ENCODE peak calls at places on chromosomes 13 and 19, in six cellular contexts. W is PC-9, V is GM23248, A is endothelial cell of umbilical vein, N is neural progenitor cell, Y is HCT116. C is an unnamed sample. For H4K20me1, the result is how much of the 10 kb centered on the place peaks cover.

GRCh38 chr13:42002066-42002465 is 41.2 kb upstream of the VWA8 start:
- DNase-seq in W (no peak), V (no peak), A (no peak), N (no peak), Y (no peak), C (no peak)

GRCh38 chr13:32300406-32300805 is 14.8 kb downstream of the ZAR1L start:
- DNase-seq in W (no peak), V (no peak), A (no peak), N (no peak), Y (no peak), C (no peak)

GRCh38 chr19:2049741-2050348 is 1.2 kb downstream of the MKNK2 start:
- DNase-seq in W (peak), V (peak), A (peak), N (peak), Y (no peak), C (peak)

GRCh38 chr13:97018029-97018819 is 23.9 kb upstream of the OXGR1 start:
- DNase-seq in W (peak), V (peak), A (peak), N (peak), Y (peak), C (peak)

GRCh38 chr13:112740502-112741131 is 50.8 kb downstream of the ATP11A start:
- DNase-seq in W (no peak), V (peak), A (peak), N (no peak), Y (no peak), C (no peak)

GRCh38 chr13:112325941-112326645 is 50.1 kb upstream of the SPACA7 start:
- DNase-seq in W (no peak), V (peak), A (no peak), N (no peak), Y (no peak), C (no peak)

GRCh38 chr13:74040200-74040599 is 94.0 kb downstream of the KLF12 start:
- DNase-seq in W (no peak), V (peak), A (peak), N (peak), Y (peak), C (peak)

GRCh38 chr19:17863520-17864182 is 3.9 kb downstream of the RPL18A start:
- DNase-seq in W (no peak), V (no peak), A (no peak), N (no peak), Y (no peak), C (no peak)

GRCh38 chr13:113116206-113116800 is 6.3 kb upstream of the F10 start:
- DNase-seq in W (no peak), V (no peak), A (no peak), N (no peak), Y (no peak), C (no peak)

DNA sequence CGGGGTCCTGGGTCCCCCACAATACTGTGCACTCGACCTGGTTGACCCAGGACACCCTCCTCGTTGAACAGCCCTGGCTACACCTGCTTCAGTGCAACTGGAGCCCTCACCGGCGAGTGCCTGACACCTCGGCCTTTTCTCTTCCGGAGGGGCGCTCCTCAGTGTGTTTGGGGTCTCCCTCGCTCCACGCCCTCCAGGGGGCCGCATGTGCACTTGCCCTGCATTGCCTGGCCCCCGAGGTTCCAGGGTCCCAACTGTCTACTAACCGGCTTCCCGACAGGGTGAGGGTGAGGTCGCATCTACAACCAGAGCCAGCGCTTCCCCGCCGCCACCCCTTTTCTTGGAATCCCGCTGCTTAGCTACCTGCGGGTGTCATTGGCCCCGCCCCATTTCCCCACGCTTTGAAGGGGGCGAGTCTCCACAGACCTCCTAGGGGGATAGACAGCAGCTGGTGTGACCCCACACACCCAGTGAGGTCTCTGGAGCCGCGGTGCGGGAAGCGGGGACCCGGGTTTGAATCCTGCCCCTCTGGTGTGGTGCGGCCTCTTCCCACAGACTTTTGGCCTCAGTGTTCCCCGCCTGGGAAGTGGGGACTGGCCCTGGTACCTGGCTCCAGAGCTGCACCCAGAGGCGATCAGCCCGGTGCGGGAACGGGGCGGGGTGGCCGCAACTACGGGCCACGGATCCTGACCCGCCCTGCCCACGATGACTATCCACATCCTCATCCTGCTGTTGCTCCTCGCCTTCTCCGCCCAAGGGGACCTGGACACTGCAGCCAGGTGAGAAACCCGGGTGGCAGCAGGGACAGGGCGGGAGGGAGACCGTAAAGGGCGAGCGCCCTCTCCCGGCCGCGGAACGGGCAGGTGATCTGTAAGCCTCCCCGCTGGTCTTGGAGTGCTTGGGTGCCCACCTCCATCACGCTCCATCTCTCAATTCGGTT is at the start of gene ADM5:
- DNase-seq in W (no peak), V (peak), A (peak), N (peak), Y (no peak), C (no peak)
- TF ChIP-seq EZH2 in W (no peak), V (no peak), A (no peak), N (no peak), Y (no peak), C (no peak)

GRCh38 chr19:34382471-34382870 is 17.5 kb downstream of the GPI start:
- DNase-seq in W (no peak), V (no peak), A (no peak), N (no peak), Y (no peak), C (no peak)

GRCh38 chr19:34383599-34383998 is 18.6 kb downstream of the GPI start:
- DNase-seq in W (no peak), V (no peak), A (no peak), N (no peak), Y (no peak), C (no peak)

GRCh38 chr19:34375598-34375997 is 10.6 kb downstream of the GPI start:
- DNase-seq in W (no peak), V (no peak), A (no peak), N (no peak), Y (no peak), C (no peak)

GRCh38 chr19:34381399-34382251 is 16.6 kb downstream of the GPI start:
- DNase-seq in W (no peak), V (no peak), A (no peak), N (no peak), Y (no peak), C (no peak)

GRCh38 chr19:34380639-34381241 is 15.7 kb downstream of the GPI start:
- DNase-seq in W (no peak), V (no peak), A (no peak), N (no peak), Y (no peak), C (no peak)
- H2AFZ ChIP-seq in W (no peak), V (no peak), A (no peak), N (no peak), Y (no peak), C (no peak)

GRCh38 chr19:47144630-47145029 is 14.0 kb downstream of the SAE1 start:
- DNase-seq in W (no peak), V (no peak), A (no peak), N (no peak), Y (no peak), C (no peak)

GRCh38 chr19:47145639-47146486 is 15.2 kb downstream of the SAE1 start:
- DNase-seq in W (no peak), V (no peak), A (no peak), N (no peak), Y (no peak), C (no peak)

GRCh38 chr19:47141695-47142094 is 11.1 kb downstream of the SAE1 start:
- DNase-seq in W (no peak), V (peak), A (no peak), N (no peak), Y (no peak), C (no peak)

GRCh38 chr19:47143322-47144073 is 12.9 kb downstream of the SAE1 start:
- DNase-seq in W (no peak), V (no peak), A (no peak), N (no peak), Y (no peak), C (no peak)

DNA sequence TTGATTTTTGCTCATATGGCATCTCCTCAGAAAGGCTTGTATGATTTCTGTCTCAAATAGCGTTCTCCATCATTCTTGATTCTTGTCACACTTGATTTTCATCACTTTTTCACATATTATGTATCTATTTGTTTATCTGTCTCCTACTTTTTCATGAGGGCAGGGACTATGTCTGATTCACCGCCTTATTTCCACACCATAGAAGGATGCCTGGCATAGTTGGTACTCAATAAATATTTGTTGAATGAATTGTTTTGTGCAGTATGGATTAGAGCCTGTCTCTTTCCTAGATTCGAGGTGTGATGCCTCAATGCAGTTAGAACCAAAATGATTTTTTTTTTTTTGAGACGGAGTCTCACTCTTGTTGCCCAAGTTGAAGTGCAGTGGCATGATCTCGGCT is 12.1 kb downstream of the SAE1 start:
- DNase-seq in W (peak), V (peak), A (no peak), N (no peak), Y (no peak), C (no peak)
- H4K20me1 ChIP-seq in W (under half), V (under half), A (under half), N (half or more), Y (under half), C (half or more)

DNA sequence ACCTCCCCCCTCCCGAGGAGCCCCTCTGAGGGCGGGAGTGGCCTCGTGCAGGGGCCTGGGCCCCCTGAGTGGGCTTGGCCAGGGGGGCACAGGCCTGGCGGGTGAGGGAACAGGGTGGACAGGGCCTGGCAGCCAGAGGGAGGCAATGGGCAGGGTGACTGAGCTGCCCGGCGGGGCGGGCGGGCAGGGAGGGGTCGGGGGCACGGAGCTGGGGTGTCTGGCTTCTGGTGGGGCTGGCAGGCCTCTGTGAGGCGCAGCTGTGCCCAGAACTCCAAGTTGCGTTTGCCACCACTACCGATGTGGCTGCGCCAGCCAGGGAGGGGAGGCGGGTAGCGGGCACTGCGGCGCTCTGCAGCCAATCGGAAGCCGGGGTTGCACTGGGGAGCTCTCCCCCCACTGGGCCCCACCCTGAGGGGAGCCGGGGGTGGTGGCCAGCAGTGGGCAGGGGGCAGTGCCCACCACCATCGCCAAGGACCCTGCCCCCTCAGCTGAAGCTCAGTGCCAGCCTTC is 7.2 kb downstream of the NFIX start:
- DNase-seq in W (no peak), V (peak), A (no peak), N (no peak), Y (no peak), C (no peak)
- TF ChIP-seq EZH2 in W (no peak), V (no peak), A (no peak), N (no peak), Y (no peak), C (no peak)

GRCh38 chr13:98054301-98054700 is 88.6 kb upstream of the FARP1 start:
- DNase-seq in W (no peak), V (no peak), A (no peak), N (no peak), Y (no peak), C (no peak)

GRCh38 chr13:98060282-98060681 is 82.6 kb upstream of the FARP1 start:
- DNase-seq in W (no peak), V (no peak), A (no peak), N (no peak), Y (no peak), C (no peak)

GRCh38 chr13:98055623-98056022 is 87.3 kb upstream of the FARP1 start:
- DNase-seq in W (no peak), V (no peak), A (no peak), N (no peak), Y (no peak), C (no peak)

GRCh38 chr13:98059276-98059675 is 83.6 kb upstream of the FARP1 start:
- DNase-seq in W (no peak), V (no peak), A (no peak), N (peak), Y (no peak), C (no peak)

DNA sequence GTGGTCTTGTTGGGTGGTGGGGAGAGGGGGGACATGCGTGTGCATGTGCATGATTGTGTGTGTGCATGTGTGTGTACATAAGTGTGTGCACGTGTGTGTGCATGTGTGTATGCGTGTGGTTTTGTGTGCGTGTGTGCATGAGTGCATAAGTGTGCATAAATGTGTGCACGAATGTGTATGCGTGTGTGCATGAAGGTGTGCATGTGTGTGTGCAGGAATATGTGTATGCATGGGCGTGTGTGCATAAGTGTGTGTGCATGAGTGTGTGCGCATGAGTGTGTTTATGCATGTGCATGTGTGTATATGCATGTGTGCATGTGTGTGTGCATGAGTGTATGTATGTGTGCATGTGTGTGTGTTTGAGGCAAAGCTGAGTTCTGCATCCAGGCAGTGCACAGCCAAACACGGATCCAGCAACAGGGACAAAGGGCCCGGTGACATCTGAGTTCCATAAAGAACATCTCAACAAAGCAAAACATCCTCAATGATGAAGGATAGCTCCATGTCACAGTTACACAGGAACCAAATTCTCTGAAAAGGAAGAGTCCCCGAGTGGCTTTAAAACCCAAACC is 86.0 kb upstream of the FARP1 start:
- DNase-seq in W (no peak), V (no peak), A (no peak), N (no peak), Y (no peak), C (no peak)
- H2AFZ ChIP-seq in W (no peak), V (no peak), A (no peak), N (no peak), Y (no peak), C (no peak)

DNA sequence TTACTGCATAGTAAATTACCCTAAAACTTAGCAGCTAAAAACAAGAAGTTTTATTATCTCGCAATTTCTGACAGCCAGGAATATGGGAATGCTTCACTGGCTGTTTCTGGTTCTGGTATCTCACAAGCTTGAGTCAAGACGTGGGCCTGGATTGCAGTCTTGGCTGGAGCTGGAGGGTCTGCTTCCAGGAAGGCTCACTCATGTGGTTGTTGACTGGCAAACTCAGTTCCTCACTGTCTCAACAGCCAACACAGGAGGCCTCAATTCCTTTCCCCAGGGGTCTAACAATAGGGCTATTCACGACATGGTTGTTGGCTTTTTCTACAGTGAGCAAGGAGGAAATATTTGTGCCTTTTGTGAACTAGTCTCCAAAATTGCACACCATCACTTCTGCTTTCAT is 146.3 kb downstream of the GPC5 start:
- DNase-seq in W (no peak), V (no peak), A (no peak), N (peak), Y (no peak), C (no peak)
- H4K20me1 ChIP-seq in W (under half), V (under half), A (under half), N (under half), Y (under half), C (under half)

C was measured in DND-41.